ENCODE peak calls at places on chromosomes 3 and 15, in five cellular contexts. One of them, this sample, is unnamed.

GRCh38 chr3:142105991-142106390 is 43.4 kb downstream of the TFDP2 start:
- DNase-seq in AG04450: no peak
- DNase-seq in SJSA1: no peak
- DNase-seq in prostate gland: no peak
- DNase-seq in heart right ventricle: no peak
- DNase-seq in this sample: no peak

GRCh38 chr3:46566040-46566631 is at the start of gene LRRC2:
- DNase-seq in AG04450: peak
- DNase-seq in SJSA1: no peak
- DNase-seq in prostate gland: no peak
- DNase-seq in heart right ventricle: peak
- DNase-seq in this sample: no peak

GRCh38 chr15:86915811-86916331 is 836.2 kb downstream of the AGBL1 start:
- DNase-seq in AG04450: peak
- DNase-seq in SJSA1: no peak
- DNase-seq in prostate gland: peak
- DNase-seq in heart right ventricle: no peak
- DNase-seq in this sample: no peak

GRCh38 chr15:71124937-71125755 is 9.9 kb downstream of the THSD4 start:
- DNase-seq in AG04450: no peak
- DNase-seq in SJSA1: no peak
- DNase-seq in prostate gland: peak
- DNase-seq in heart right ventricle: no peak
- DNase-seq in this sample: no peak

GRCh38 chr3:58084166-58084565 is 75.9 kb downstream of the FLNB start:
- DNase-seq in AG04450: no peak
- DNase-seq in SJSA1: no peak
- DNase-seq in prostate gland: no peak
- DNase-seq in heart right ventricle: no peak
- DNase-seq in this sample: no peak

GRCh38 chr3:55405436-55405835 is 81.7 kb downstream of the WNT5A start:
- DNase-seq in AG04450: no peak
- DNase-seq in SJSA1: no peak
- DNase-seq in prostate gland: no peak
- DNase-seq in heart right ventricle: no peak
- DNase-seq in this sample: no peak

GRCh38 chr15:81992523-81992922 is 53.3 kb downstream of the MEX3B start:
- DNase-seq in AG04450: no peak
- DNase-seq in SJSA1: no peak
- DNase-seq in prostate gland: no peak
- DNase-seq in heart right ventricle: no peak
- DNase-seq in this sample: no peak

GRCh38 chr3:182244222-182244971 is 532.7 kb downstream of the SOX2 start:
- DNase-seq in AG04450: no peak
- DNase-seq in SJSA1: no peak
- DNase-seq in prostate gland: no peak
- DNase-seq in heart right ventricle: no peak
- DNase-seq in this sample: no peak

GRCh38 chr3:4547799-4548198 is 54.7 kb downstream of the ITPR1 start:
- DNase-seq in AG04450: no peak
- DNase-seq in SJSA1: no peak
- DNase-seq in prostate gland: no peak
- DNase-seq in heart right ventricle: no peak
- DNase-seq in this sample: no peak

GRCh38 chr3:185658504-185658912 is 72.4 kb downstream of the SENP2 start:
- DNase-seq in AG04450: peak
- DNase-seq in SJSA1: peak
- DNase-seq in prostate gland: peak
- DNase-seq in heart right ventricle: no peak
- DNase-seq in this sample: peak

GRCh38 chr3:46484388-46484787 is 13.4 kb upstream of the RTP3 start:
- DNase-seq in AG04450: no peak
- DNase-seq in SJSA1: no peak
- DNase-seq in prostate gland: no peak
- DNase-seq in heart right ventricle: no peak
- DNase-seq in this sample: no peak

GRCh38 chr3:39569095-39569494 is 101.6 kb downstream of the MOBP start:
- DNase-seq in AG04450: no peak
- DNase-seq in SJSA1: no peak
- DNase-seq in prostate gland: no peak
- DNase-seq in heart right ventricle: peak
- DNase-seq in this sample: no peak

GRCh38 chr3:49867871-49868321 is 1.8 kb downstream of the CAMKV start:
- DNase-seq in AG04450: no peak
- DNase-seq in SJSA1: no peak
- DNase-seq in prostate gland: no peak
- DNase-seq in heart right ventricle: no peak
- DNase-seq in this sample: no peak

GRCh38 chr15:89917442-89918085 is 4.8 kb upstream of the ARPIN start:
- DNase-seq in AG04450: no peak
- DNase-seq in SJSA1: no peak
- DNase-seq in prostate gland: no peak
- DNase-seq in heart right ventricle: no peak
- DNase-seq in this sample: peak

GRCh38 chr3:53688989-53689388 is 157.2 kb downstream of the CHDH start:
- DNase-seq in AG04450: no peak
- DNase-seq in SJSA1: no peak
- DNase-seq in prostate gland: no peak
- DNase-seq in heart right ventricle: no peak
- DNase-seq in this sample: no peak

GRCh38 chr3:32502089-32502943 is at the start of gene CMTM6:
- DNase-seq in AG04450: peak
- DNase-seq in SJSA1: peak
- DNase-seq in prostate gland: peak
- DNase-seq in heart right ventricle: peak
- DNase-seq in this sample: peak

GRCh38 chr3:177594096-177594495 is 396.8 kb upstream of the TBL1XR1 start:
- DNase-seq in AG04450: no peak
- DNase-seq in SJSA1: no peak
- DNase-seq in prostate gland: no peak
- DNase-seq in heart right ventricle: no peak
- DNase-seq in this sample: no peak

GRCh38 chr3:96813820-96814580 is 394 bp upstream of the EPHA6 start:
- DNase-seq in AG04450: no peak
- DNase-seq in SJSA1: peak
- DNase-seq in prostate gland: peak
- DNase-seq in heart right ventricle: peak
- DNase-seq in this sample: no peak

GRCh38 chr3:137763594-137763938 is 549 bp upstream of the SOX14 start:
- DNase-seq in AG04450: no peak
- DNase-seq in SJSA1: no peak
- DNase-seq in prostate gland: no peak
- DNase-seq in heart right ventricle: no peak
- DNase-seq in this sample: no peak

GRCh38 chr3:137761563-137762503 is 2.3 kb upstream of the SOX14 start:
- DNase-seq in AG04450: no peak
- DNase-seq in SJSA1: no peak
- DNase-seq in prostate gland: no peak
- DNase-seq in heart right ventricle: no peak
- DNase-seq in this sample: no peak

GRCh38 chr3:137764001-137764433 is at the start of gene SOX14:
- DNase-seq in AG04450: no peak
- DNase-seq in SJSA1: no peak
- DNase-seq in prostate gland: peak
- DNase-seq in heart right ventricle: no peak
- DNase-seq in this sample: peak

GRCh38 chr3:137764563-137765309 is 621 bp downstream of the SOX14 start:
- DNase-seq in AG04450: no peak
- DNase-seq in SJSA1: no peak
- DNase-seq in prostate gland: no peak
- DNase-seq in heart right ventricle: no peak
- DNase-seq in this sample: no peak

DNA sequence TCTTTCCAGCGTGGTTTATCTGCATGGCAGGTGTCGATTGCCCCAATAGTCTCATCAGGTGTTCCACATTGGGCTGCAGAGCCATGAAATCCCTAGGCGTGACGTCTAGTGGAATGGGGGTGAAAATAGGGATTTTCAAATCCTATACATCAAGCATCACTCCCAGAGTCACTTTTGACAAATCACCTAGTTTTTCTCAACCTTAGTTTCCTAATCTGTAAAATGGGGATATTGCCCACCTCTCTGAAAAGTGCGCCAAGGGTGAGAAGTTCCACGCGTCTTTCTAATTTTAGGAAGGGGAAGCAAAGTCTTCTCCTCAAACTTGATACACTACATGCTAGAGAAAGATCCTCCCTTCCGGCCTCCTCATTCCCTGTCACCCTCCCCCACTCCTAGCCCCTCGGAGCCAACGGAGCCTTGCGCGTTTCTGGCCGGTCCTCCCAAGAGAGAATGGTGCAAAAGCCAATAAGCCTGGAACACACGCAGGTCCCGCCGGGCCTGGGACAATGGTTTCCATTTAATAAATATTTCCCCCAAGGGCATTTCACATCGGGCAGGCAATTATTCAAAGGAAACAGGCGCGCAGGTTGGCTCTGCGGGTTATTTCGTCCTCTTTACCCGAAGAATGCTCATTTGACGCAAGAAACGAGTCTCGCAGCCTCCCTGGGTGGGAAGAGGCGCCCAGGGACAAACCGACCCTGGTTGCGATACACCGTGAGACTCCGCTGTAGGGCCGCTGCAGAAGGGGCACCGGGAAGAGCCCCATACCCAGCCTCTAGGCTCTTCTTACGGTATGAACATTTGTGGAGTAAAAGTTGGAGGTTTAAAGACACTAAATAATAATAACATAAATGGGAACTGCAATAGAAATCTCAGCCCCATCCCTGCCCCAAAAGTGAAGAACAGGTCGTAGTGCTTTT is 1.2 kb upstream of the SOX14 start:
- DNase-seq in AG04450: no peak
- DNase-seq in SJSA1: no peak
- DNase-seq in prostate gland: no peak
- DNase-seq in heart right ventricle: no peak
- DNase-seq in this sample: no peak
- H3K4me3 ChIP-seq in AG04450: no peak
- H3K4me3 ChIP-seq in SJSA1: no peak
- H3K4me3 ChIP-seq in prostate gland: peak
- H3K4me3 ChIP-seq in heart right ventricle: no peak
- H3K4me3 ChIP-seq in this sample: no peak

GRCh38 chr3:42706721-42707619 is 4.4 kb upstream of the HHATL start:
- DNase-seq in AG04450: no peak
- DNase-seq in SJSA1: peak
- DNase-seq in prostate gland: no peak
- DNase-seq in heart right ventricle: no peak
- DNase-seq in this sample: no peak
- H3K27ac ChIP-seq in AG04450: no peak
- H3K27ac ChIP-seq in SJSA1: no peak
- H3K27ac ChIP-seq in prostate gland: no peak
- H3K27ac ChIP-seq in heart right ventricle: no peak
- H3K27ac ChIP-seq in this sample: no peak

GRCh38 chr3:42591811-42592210 is 1.2 kb downstream of the SS18L2 start:
- DNase-seq in AG04450: no peak
- DNase-seq in SJSA1: no peak
- DNase-seq in prostate gland: no peak
- DNase-seq in heart right ventricle: no peak
- DNase-seq in this sample: no peak

GRCh38 chr3:42593635-42594034 is 3.0 kb downstream of the SS18L2 start:
- DNase-seq in AG04450: no peak
- DNase-seq in SJSA1: no peak
- DNase-seq in prostate gland: no peak
- DNase-seq in heart right ventricle: no peak
- DNase-seq in this sample: no peak

GRCh38 chr3:42590989-42591756 is 513 bp downstream of the SS18L2 start:
- DNase-seq in AG04450: no peak
- DNase-seq in SJSA1: no peak
- DNase-seq in prostate gland: no peak
- DNase-seq in heart right ventricle: no peak
- DNase-seq in this sample: no peak

GRCh38 chr3:42588625-42589024 is 2.0 kb upstream of the SS18L2 start:
- DNase-seq in AG04450: no peak
- DNase-seq in SJSA1: no peak
- DNase-seq in prostate gland: no peak
- DNase-seq in heart right ventricle: no peak
- DNase-seq in this sample: no peak

DNA sequence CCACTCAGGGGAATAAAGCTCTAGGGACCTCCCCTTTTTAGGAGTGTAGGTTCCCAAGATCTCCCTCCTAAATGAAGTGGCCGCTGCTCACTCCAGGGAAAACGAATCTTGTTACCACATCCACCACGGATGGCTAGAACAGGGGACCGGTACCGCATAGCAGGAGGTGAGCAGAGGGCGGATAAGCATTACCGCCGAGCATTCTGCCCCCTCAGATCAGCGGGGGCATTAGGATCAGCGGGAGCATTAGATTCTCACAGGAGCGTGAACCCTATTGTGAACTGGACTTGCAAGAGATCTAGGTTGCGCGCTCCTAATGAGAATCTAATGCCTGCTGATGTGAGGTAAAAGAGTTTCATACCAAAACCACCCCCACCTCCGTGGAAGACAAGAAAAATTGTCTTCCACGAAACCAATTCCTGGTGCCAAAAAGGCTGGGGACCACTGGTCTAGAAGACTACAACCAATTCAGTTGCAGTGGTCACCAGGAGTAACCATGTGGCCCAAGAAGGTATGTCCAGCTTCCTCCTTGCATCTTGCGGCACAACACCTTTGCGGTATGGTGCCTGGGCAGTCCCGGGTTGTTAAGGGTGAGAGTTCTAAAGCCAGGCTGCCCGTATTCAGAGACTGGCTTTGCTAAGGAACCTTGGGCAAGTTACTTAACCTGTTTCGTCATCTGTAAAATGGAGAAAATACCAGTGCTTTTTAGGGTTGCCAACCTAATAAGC is 1.1 kb upstream of the SS18L2 start:
- DNase-seq in AG04450: no peak
- DNase-seq in SJSA1: no peak
- DNase-seq in prostate gland: no peak
- DNase-seq in heart right ventricle: no peak
- DNase-seq in this sample: no peak
- H3K4me3 ChIP-seq in AG04450: no peak
- H3K4me3 ChIP-seq in SJSA1: peak
- H3K4me3 ChIP-seq in prostate gland: no peak
- H3K4me3 ChIP-seq in heart right ventricle: peak
- H3K4me3 ChIP-seq in this sample: no peak

DNA sequence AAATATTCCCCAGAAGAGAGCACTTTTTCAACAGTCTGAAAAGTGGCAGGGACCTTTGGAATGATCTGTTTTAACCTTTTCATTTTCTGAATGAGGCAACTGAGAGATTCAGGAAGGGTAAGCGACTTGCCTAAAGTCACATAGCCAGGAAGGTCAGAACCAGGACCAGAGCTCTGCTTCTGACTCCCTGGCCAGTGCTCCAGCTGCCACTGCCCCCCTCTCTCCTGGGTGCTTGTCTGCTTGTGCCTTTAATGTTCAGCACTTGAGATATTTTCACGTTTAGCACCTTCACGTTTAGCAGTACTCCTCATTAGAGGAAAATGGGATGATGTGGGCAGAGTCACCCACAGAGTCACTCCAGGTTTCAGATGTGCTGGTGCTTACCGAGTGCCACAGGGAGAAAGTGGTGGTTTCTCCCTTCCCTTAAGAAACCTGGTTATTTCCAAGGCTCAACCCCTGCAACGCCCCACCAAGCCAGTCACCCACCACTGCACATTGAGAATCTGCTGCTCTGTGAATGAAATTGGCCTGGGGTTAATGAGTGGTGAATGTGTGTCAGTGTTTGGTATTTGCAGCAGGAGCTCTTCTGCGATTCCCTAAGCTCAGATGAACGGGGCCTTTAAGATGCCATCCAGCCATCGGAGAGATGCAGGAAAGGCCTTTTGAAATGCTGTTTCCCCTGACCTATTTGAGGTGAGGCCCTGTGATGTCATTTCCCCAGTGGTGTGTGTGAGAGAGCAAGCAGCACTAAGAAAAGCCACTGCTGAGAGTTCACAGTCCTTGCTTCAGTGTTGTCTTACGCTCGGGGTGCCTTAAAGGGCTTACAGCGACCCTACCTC is 68.6 kb downstream of the SMAD3 start:
- DNase-seq in AG04450: no peak
- DNase-seq in SJSA1: no peak
- DNase-seq in prostate gland: no peak
- DNase-seq in heart right ventricle: no peak
- DNase-seq in this sample: no peak
- H3K27ac ChIP-seq in AG04450: peak
- H3K27ac ChIP-seq in SJSA1: no peak
- H3K27ac ChIP-seq in prostate gland: peak
- H3K27ac ChIP-seq in heart right ventricle: peak
- H3K27ac ChIP-seq in this sample: peak

This sample was measured in lung.